ENCODE peak calls at places on chromosomes 11 and 22, in ten cellular contexts. Y is stimulated activated CD4-positive, alpha-beta T cell treated with anti-CD3 and anti-CD28 coated beads, Interleukin-4, amount 100 ng/mL, for 1 hour; P is kidney tubule cell; A is nephron progenitor cell; V is stimulated activated CD8-positive, alpha-beta memory T cell treated with anti-CD3 and anti-CD28 coated beads, Interleukin-7, amount 100 ng/mL, for 1 hour; S is NCI-H82; X is EL; F is G401; E is NCI-H1105 treated with DMSO at 0.1 percent for 48 hours; C is progenitor cell of endocrine pancreas. J is an unnamed sample.

GRCh38 chr22:39525658-39525975 is 5.3 kb downstream of the ATF4 start:
- DNase-seq in Y (no peak), P (peak), A (no peak), V (no peak), S (no peak), X (no peak), F (no peak), E (no peak), C (no peak), J (no peak)

GRCh38 chr11:32434387-32435151 is 770 bp downstream of the WT1 start:
- DNase-seq in Y (no peak), P (peak), A (peak), V (no peak), S (no peak), X (no peak), F (no peak), E (no peak), C (no peak), J (peak)

GRCh38 chr11:74282863-74283484 is 28.5 kb downstream of the P4HA3 start:
- DNase-seq in Y (no peak), P (no peak), A (no peak), V (no peak), S (no peak), X (no peak), F (no peak), E (peak), C (no peak), J (no peak)

GRCh38 chr11:33669598-33670249 is 30.9 kb downstream of the C11orf91 start:
- DNase-seq in Y (no peak), P (no peak), A (no peak), V (no peak), S (no peak), X (no peak), F (no peak), E (no peak), C (no peak), J (no peak)

GRCh38 chr11:92867913-92868619 is 101.4 kb upstream of the MTNR1B start:
- DNase-seq in Y (no peak), P (no peak), A (no peak), V (no peak), S (no peak), X (no peak), F (peak), E (peak), C (no peak), J (peak)

GRCh38 chr11:73204711-73205121 is 13.4 kb upstream of the P2RY2 start:
- DNase-seq in Y (no peak), P (no peak), A (no peak), V (no peak), S (no peak), X (no peak), F (no peak), E (no peak), C (no peak), J (no peak)

GRCh38 chr11:76153609-76153949 is 52.7 kb downstream of the WNT11 start:
- DNase-seq in Y (no peak), P (peak), A (no peak), V (no peak), S (no peak), X (peak), F (no peak), E (no peak), C (no peak), J (no peak)

GRCh38 chr11:128291043-128291442 is 296.3 kb downstream of the ETS1 start:
- DNase-seq in Y (no peak), P (peak), A (no peak), V (no peak), S (no peak), X (no peak), F (no peak), E (no peak), C (no peak), J (no peak)

GRCh38 chr22:35191412-35191811 is 65.9 kb upstream of the HMGXB4 start:
- DNase-seq in Y (no peak), P (peak), A (no peak), V (no peak), S (no peak), X (peak), F (no peak), E (no peak), C (no peak), J (no peak)

GRCh38 chr11:13205446-13205845 is 72.1 kb upstream of the BMAL1 start:
- DNase-seq in Y (no peak), P (no peak), A (no peak), V (no peak), S (no peak), X (no peak), F (no peak), E (no peak), C (no peak), J (no peak)

GRCh38 chr11:111522426-111522825 is 7.8 kb downstream of the HOATZ start:
- DNase-seq in Y (no peak), P (no peak), A (no peak), V (no peak), S (no peak), X (no peak), F (no peak), E (no peak), C (no peak), J (no peak)

GRCh38 chr11:119196833-119197483 is 9.2 kb upstream of the CBL start:
- DNase-seq in Y (peak), P (peak), A (peak), V (peak), S (peak), X (peak), F (peak), E (peak), C (peak), J (peak)

GRCh38 chr11:115257286-115258077 is 246.7 kb downstream of the CADM1 start:
- DNase-seq in Y (no peak), P (no peak), A (no peak), V (no peak), S (no peak), X (no peak), F (no peak), E (peak), C (no peak), J (no peak)

GRCh38 chr11:69715446-69715845 is 11.6 kb upstream of the FGF19 start:
- DNase-seq in Y (no peak), P (no peak), A (no peak), V (no peak), S (no peak), X (no peak), F (no peak), E (no peak), C (no peak), J (no peak)

GRCh38 chr11:64122411-64123101 is 43.4 kb downstream of the MACROD1 start:
- DNase-seq in Y (no peak), P (no peak), A (no peak), V (no peak), S (no peak), X (no peak), F (no peak), E (peak), C (no peak), J (no peak)

GRCh38 chr22:39278040-39278439 is 33.3 kb upstream of the PDGFB start:
- DNase-seq in Y (no peak), P (no peak), A (no peak), V (no peak), S (peak), X (peak), F (no peak), E (no peak), C (no peak), J (no peak)